ENCODE peak calls at places on chromosomes 4 and X, in five cellular contexts. W, G, D, R and I are unnamed samples. For H3K27me3, the result is how much of the 10 kb centered on the place peaks cover.

GRCh38 chr4:141807501-141807900 is 171.1 kb downstream of the IL15 start:
- DNase-seq in W (no peak), G (no peak), D (peak), R (no peak), I (no peak)

GRCh38 chrX:12966151-12966550 is 8.8 kb upstream of the TMSB4X start:
- DNase-seq in W (no peak), G (no peak), D (no peak), R (no peak), I (no peak)

GRCh38 chr4:105306158-105306781 is 159.6 kb downstream of the TET2 start:
- DNase-seq in W (peak), G (no peak), D (peak), R (no peak), I (no peak)

GRCh38 chr4:120348521-120348920 is 281.9 kb upstream of the MAD2L1 start:
- DNase-seq in W (no peak), G (no peak), D (no peak), R (no peak), I (no peak)

GRCh38 chr4:169567916-169568315 is 44.5 kb downstream of the NEK1 start:
- DNase-seq in W (no peak), G (no peak), D (peak), R (no peak), I (no peak)

GRCh38 chrX:134840370-134840769 is 150.4 kb upstream of the SMIM10 start:
- DNase-seq in W (no peak), G (no peak), D (no peak), R (no peak), I (no peak)

GRCh38 chr4:22686156-22686555 is 6.6 kb upstream of the GBA3 start:
- DNase-seq in W (no peak), G (no peak), D (peak), R (no peak), I (no peak)

GRCh38 chrX:33607042-33607595 is 395.8 kb upstream of the DMD start:
- DNase-seq in W (no peak), G (no peak), D (no peak), R (no peak), I (no peak)

GRCh38 chr4:185819144-185819543 is 7.2 kb upstream of the SORBS2 start:
- DNase-seq in W (no peak), G (no peak), D (no peak), R (no peak), I (no peak)

GRCh38 chr4:100284302-100284701 is 94.0 kb upstream of the DDIT4L start:
- DNase-seq in W (no peak), G (no peak), D (no peak), R (no peak), I (no peak)

GRCh38 chr4:140372607-140373327 is 679 bp upstream of the SCOC start:
- DNase-seq in W (peak), G (no peak), D (no peak), R (peak), I (no peak)

DNA sequence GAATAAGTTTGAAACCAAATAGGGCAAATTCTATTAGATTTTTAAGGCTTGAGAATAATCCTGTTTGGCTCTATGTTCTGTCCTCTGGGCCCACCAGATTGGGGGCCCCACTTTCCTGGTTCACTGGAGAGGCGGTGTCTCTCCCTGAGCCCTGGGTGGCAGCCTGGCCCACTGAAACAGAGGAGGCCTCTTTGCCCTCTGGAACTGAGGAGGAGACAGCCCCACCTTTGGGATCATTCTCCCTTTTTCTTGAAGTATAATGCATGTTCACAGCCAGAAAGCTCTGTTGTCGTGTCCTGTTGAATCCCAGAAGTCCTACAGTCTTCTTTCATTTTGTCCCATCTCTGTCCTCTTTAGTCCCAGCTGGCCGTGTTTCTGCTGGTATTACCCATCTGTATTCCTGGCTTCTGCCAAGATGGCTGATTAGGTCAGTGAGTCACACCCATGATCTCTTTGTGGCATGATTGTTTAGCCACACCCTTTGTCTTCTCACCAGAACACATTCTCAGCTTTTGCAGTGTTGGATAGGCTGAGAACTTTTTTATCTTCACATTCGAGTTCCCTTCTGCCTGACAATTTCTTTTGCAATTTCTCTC is 8.1 kb upstream of the TBC1D25 start:
- DNase-seq in W (no peak), G (no peak), D (peak), R (no peak), I (peak)
- H3K27me3 ChIP-seq in W (under half), G (under half), D (under half), R (under half), I (under half)

GRCh38 chr4:155400893-155401292 is 24.1 kb upstream of the MAP9 start:
- DNase-seq in W (no peak), G (no peak), D (no peak), R (no peak), I (no peak)
- TF ChIP-seq CTCF in W (no peak), G (no peak), D (no peak), R (no peak), I (no peak)

DNA sequence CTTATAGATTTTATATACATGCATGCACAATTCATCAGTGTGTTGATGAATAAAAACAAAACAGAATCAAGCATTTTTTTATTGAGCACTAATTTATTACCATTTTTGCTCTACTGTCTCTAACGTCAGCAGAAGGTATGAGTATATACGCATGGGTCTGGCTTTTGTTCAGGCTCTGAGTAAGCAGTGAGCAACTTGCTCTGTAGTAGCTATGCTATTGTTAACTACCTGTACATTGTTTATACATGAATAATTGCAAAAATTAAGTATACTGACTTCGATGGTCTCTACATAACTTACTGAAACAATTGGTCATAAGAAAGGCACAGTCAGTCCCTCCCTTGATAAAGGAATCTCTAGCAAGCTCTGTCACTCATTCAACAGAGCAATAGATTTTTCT is 122.9 kb downstream of the RS1 start:
- DNase-seq in W (no peak), G (no peak), D (peak), R (no peak), I (no peak)
- H3K27me3 ChIP-seq in W (under half), G (under half), D (under half), R (under half), I (under half)

GRCh38 chr4:1609901-1610790 is 74.0 kb downstream of the FAM53A start:
- DNase-seq in W (no peak), G (no peak), D (no peak), R (no peak), I (no peak)

GRCh38 chr4:1610791-1611500 is 73.2 kb downstream of the FAM53A start:
- DNase-seq in W (no peak), G (no peak), D (no peak), R (peak), I (no peak)

GRCh38 chr4:1612278-1613098 is 71.6 kb downstream of the FAM53A start:
- DNase-seq in W (no peak), G (no peak), D (no peak), R (no peak), I (no peak)

GRCh38 chr4:1613099-1613495 is 71.0 kb downstream of the FAM53A start:
- DNase-seq in W (no peak), G (no peak), D (no peak), R (no peak), I (no peak)

GRCh38 chr4:1611501-1611870 is 72.6 kb downstream of the FAM53A start:
- DNase-seq in W (no peak), G (no peak), D (no peak), R (no peak), I (no peak)
- TF ChIP-seq CTCF in W (no peak), G (no peak), D (no peak), R (no peak), I (no peak)

DNA sequence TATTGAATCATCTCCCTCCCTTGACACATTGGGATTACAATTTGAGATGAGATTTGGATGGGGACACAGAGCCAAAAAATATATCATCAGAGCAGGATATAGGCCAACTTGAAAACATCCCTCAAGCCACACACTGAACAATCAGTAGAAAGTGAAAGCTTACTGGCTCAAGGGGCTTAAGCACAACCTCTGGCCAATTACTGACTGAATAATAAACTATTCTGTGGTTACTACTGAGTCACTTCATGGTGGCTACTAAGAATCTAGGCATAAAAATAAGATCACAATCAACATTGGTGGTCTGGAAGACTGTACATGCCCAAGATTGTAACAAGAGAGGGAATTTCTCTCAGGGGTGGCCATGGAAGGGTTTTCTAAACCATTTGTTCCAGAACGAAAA is 27.4 kb upstream of the GPR174 start:
- DNase-seq in W (no peak), G (no peak), D (no peak), R (no peak), I (no peak)
- H3K27me3 ChIP-seq in W (under half), G (under half), D (under half), R (under half), I (under half)

DNA sequence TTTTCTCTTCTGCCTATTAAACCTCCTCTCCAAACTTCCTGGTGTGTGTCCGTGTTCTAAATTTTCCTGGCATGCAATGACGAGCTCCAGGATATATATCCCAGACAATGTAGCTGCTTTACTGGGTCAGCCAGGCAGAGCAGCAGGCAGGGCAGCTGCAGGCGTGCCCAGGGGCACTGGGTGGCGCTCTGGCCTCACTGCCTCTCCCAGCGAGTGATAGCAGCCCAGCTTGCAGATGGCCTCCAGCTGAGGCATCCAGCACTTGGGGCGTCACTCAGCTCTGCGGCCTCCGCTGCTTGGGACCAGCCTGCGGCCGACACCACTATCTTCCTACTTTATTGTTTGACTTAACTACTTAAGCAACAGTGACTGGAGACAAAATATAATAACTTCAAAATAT is 23.0 kb upstream of the UBA6 start:
- DNase-seq in W (no peak), G (no peak), D (no peak), R (no peak), I (no peak)
- TF ChIP-seq CTCF in W (no peak), G (no peak), D (no peak), R (peak), I (no peak)